ENCODE peak calls at places on chromosomes 12 and 14, in eight cellular contexts. L is GM23338, P is hepatocyte, V is GM23248, S is HCT116, D is neural progenitor cell, C is SK-N-SH, X is MM.1S. E is an unnamed sample.

GRCh38 chr12:6280053-6280469 is 30.4 kb upstream of the PLEKHG6 start:
- DNase-seq in X (no peak), D (no peak), S (peak; percentile 85), P (peak; percentile 73), C (no peak), L (no peak), V (peak; percentile 94), E (peak; percentile 95)

GRCh38 chr12:90773526-90773925 is 181.4 kb downstream of the CCER1 start:
- DNase-seq in L (no peak), C (no peak), V (peak; percentile 34), D (no peak), X (no peak), S (no peak), P (no peak), E (no peak)

GRCh38 chr12:99135376-99135775 is 490.3 kb downstream of the APAF1 start:
- DNase-seq in C (no peak), X (no peak), P (no peak), V (no peak), S (no peak), L (no peak), D (no peak), E (no peak)

GRCh38 chr12:87820524-87821194 is 208.5 kb downstream of the C12orf50 start:
- DNase-seq in X (no peak), V (peak; percentile 29), L (no peak), P (no peak), D (no peak), S (peak; percentile 64), C (no peak), E (peak; percentile 66)

GRCh38 chr12:92928962-92929915 is at the start of gene EEA1:
- DNase-seq in X (peak; percentile 97), P (peak; percentile 99), V (peak; percentile 99), S (peak; percentile 89), L (peak; percentile 97), D (peak; percentile 98), C (peak; percentile 99), E (peak; percentile 96)

GRCh38 chr14:52315355-52315718 is 1.2 kb downstream of the PTGER2 start:
- DNase-seq in L (peak; percentile 6), P (no peak), D (peak; percentile 23), X (no peak), C (no peak), S (no peak), V (peak; percentile 42), E (no peak)

GRCh38 chr12:62732861-62733427 is 202.0 kb downstream of the PPM1H start:
- DNase-seq in C (no peak), L (no peak), D (no peak), V (peak; percentile 87), X (no peak), S (peak; percentile 65), P (peak; percentile 36), E (peak; percentile 71)

GRCh38 chr12:51589060-51589459 is 2.0 kb upstream of the SCN8A start:
- DNase-seq in X (no peak), S (no peak), L (no peak), V (no peak), P (no peak), D (no peak), C (no peak), E (peak; percentile 57)

GRCh38 chr12:12723147-12723680 is 6.0 kb downstream of the CDKN1B start:
- DNase-seq in C (no peak), L (no peak), X (peak; percentile 51), V (no peak), P (no peak), S (no peak), D (no peak), E (peak; percentile 15)

GRCh38 chr14:102928412-102929348 is 6.2 kb downstream of the AMN start:
- DNase-seq in P (peak; percentile 93), D (peak; percentile 91), L (peak; percentile 94), C (no peak), S (peak; percentile 52), V (peak; percentile 55), X (no peak), E (no peak)
- H3K27me3 ChIP-seq in P (peaks cover 25% of the 10 kb centered on the region), D (peaks cover 83% of the 10 kb centered on the region), L (peaks cover 77% of the 10 kb centered on the region), C (peaks cover 5% of the 10 kb centered on the region), S (no peaks in the 10 kb centered on the region), V (peaks cover 25% of the 10 kb centered on the region), X (no peaks in the 10 kb centered on the region), E (peaks cover 5% of the 10 kb centered on the region)

DNA sequence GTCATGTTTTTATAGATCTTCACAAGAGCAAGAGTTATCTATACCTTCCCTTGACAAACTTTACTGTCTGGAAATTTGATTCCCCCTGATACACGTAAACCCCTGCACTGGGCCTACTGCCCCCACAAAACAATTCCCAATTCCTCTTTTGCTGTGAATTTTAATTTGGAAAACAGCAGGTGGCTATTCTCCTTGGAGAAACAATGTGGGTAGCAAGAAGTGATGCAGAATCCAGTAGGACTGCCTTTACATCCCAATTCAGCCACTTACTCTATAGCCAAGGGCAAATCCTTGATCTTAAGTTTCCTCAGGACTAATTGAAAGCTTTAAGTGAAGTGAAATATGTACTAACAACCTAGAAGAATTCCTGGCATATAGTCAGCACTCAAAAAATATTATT is 129.3 kb downstream of the ACSS3 start:
- DNase-seq in D (peak; percentile 55), V (no peak), C (no peak), P (no peak), S (no peak), L (peak; percentile 63), X (no peak), E (no peak)
- TF ChIP-seq EZH2phosphoT487 in D (no peak), V (no peak), C (no peak), P (no peak), S (no peak), L (no peak), X (no peak), E (no peak)

GRCh38 chr14:63966407-63966806 is 113.6 kb downstream of the SYNE2 start:
- DNase-seq in P (no peak), D (no peak), V (no peak), S (no peak), X (no peak), C (no peak), L (no peak), E (no peak)
- H3K27me3 ChIP-seq in P (no peaks in the 10 kb centered on the region), D (no peaks in the 10 kb centered on the region), V (no peaks in the 10 kb centered on the region), S (no peaks in the 10 kb centered on the region), X (no peaks in the 10 kb centered on the region), C (no peaks in the 10 kb centered on the region), L (no peaks in the 10 kb centered on the region), E (no peaks in the 10 kb centered on the region)

DNA sequence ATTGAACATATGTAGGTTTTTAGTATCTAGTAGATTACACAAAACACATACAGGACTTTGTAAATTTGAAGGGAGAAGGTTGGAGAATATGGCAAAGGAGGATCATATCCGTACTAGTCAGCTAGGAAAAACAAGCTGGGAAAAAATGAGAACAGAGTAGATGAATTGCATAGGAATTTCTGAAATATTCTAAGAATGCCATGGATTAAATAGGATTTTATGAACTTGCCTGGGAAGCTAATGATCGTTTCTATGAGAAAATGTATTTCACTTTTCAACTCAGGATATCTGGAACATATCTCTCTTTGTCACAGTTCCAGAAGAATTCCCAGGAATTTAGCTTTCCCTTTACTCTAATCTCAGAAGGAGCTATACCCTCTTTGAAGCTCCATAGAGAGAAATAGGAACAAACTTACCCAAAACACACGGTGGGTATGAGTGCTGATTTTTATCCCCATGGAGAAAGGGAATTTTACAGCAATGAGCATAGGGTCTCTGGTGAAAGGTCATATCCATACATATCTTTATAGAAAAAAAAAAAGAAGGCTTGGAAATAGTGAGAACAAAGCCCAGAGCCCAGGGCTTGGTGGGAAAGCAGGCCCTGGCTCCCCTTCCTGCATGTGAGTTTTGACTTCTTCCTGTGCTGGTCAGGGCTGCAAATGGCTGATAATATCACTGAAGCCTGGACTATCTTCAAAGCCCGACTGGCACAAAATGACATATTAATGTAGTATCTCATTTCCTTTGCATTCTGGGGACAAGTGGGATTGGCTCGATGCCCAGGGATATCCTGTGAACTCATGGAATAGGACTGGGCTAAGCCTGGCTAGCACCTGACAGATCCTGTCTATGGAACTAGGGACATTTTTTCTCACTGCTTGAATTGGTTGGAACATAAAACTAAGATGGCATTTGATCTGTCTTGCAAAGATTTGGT is 136.3 kb downstream of the AEBP2 start:
- DNase-seq in C (peak; percentile 89), X (no peak), D (no peak), L (no peak), S (peak; percentile 18), P (peak; percentile 38), V (peak; percentile 69), E (peak; percentile 55)
- TF ChIP-seq EZH2phosphoT487 in C (no peak), X (no peak), D (no peak), L (no peak), S (no peak), P (no peak), V (no peak), E (no peak)

GRCh38 chr12:47024463-47024862 is 55.0 kb upstream of the PCED1B start:
- DNase-seq in D (no peak), X (no peak), P (no peak), C (no peak), V (peak; percentile 85), L (no peak), S (no peak), E (no peak)

GRCh38 chr12:47025349-47025748 is 54.1 kb upstream of the PCED1B start:
- DNase-seq in D (no peak), V (no peak), S (no peak), C (no peak), L (no peak), P (no peak), X (no peak), E (no peak)

GRCh38 chr12:47023311-47023710 is 56.1 kb upstream of the PCED1B start:
- DNase-seq in P (no peak), S (no peak), C (no peak), X (no peak), D (no peak), V (no peak), L (no peak), E (no peak)

GRCh38 chr12:47022296-47022695 is 57.1 kb upstream of the PCED1B start:
- DNase-seq in L (no peak), D (no peak), C (no peak), X (no peak), V (peak; percentile 85), P (no peak), S (no peak), E (peak; percentile 87)

DNA sequence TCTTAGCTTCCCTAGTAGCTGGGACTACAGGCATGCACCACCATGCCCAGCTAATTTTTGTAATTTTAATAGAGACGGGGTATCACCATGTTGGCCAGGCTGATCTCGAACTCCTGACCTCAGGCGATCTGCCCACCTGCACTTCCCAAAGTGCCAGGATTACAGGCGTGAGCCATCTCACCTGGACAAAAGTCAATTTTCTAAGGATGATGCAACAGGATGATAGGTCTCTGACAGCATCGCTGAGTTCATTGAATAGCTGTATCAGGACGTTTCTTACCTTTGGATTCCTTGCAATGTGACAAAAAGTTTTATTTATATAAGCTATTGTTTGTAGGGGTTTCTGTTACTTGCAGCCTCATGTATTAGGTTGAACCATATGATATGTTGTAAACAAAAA is 55.5 kb upstream of the PCED1B start:
- DNase-seq in D (no peak), X (no peak), S (no peak), C (no peak), V (no peak), L (no peak), P (no peak), E (peak; percentile 29)
- H3K27me3 ChIP-seq in D (no peaks in the 10 kb centered on the region), X (no peaks in the 10 kb centered on the region), S (no peaks in the 10 kb centered on the region), C (no peaks in the 10 kb centered on the region), V (no peaks in the 10 kb centered on the region), L (no peaks in the 10 kb centered on the region), P (no peaks in the 10 kb centered on the region), E (no peaks in the 10 kb centered on the region)

GRCh38 chr12:53073881-53074280 is 5.3 kb downstream of the SPRYD3 start:
- DNase-seq in L (no peak), P (no peak), X (no peak), C (no peak), S (no peak), D (no peak), V (no peak), E (no peak)
- TF ChIP-seq EZH2phosphoT487 in L (no peak), P (no peak), X (no peak), C (no peak), S (no peak), D (no peak), V (no peak), E (no peak)